ENCODE peak calls at places on chromosomes 12 and 14, in five cellular contexts. One of them, this sample, is unnamed.

GRCh38 chr12:56487448-56488040 is 417 bp downstream of the GLS2 start:
- DNase-seq in BE2C: peak
- DNase-seq in stimulated activated CD4-positive, alpha-beta T cell treated with anti-CD3 and anti-CD28 coated beads, Interleukin-2, amount 100 ng/mL, for 24 hours: peak
- DNase-seq in T-cell: no peak
- DNase-seq in RWPE1: peak
- DNase-seq in this sample: no peak

GRCh38 chr12:89216141-89216952 is 136.0 kb downstream of the DUSP6 start:
- DNase-seq in stimulated activated CD4-positive, alpha-beta T cell treated with anti-CD3 and anti-CD28 coated beads, Interleukin-2, amount 100 ng/mL, for 24 hours: no peak
- DNase-seq in T-cell: no peak
- DNase-seq in RWPE1: no peak
- DNase-seq in BE2C: no peak
- DNase-seq in this sample: no peak

GRCh38 chr12:70154960-70155589 is 88.2 kb upstream of the CNOT2 start:
- DNase-seq in stimulated activated CD4-positive, alpha-beta T cell treated with anti-CD3 and anti-CD28 coated beads, Interleukin-2, amount 100 ng/mL, for 24 hours: no peak
- DNase-seq in T-cell: no peak
- DNase-seq in BE2C: no peak
- DNase-seq in RWPE1: no peak
- DNase-seq in this sample: no peak

GRCh38 chr12:85441740-85442139 is 161.7 kb downstream of the ALX1 start:
- DNase-seq in stimulated activated CD4-positive, alpha-beta T cell treated with anti-CD3 and anti-CD28 coated beads, Interleukin-2, amount 100 ng/mL, for 24 hours: no peak
- DNase-seq in RWPE1: peak
- DNase-seq in T-cell: no peak
- DNase-seq in BE2C: no peak
- DNase-seq in this sample: no peak

GRCh38 chr14:23055621-23056256 is 1.6 kb downstream of the CDH24 start:
- DNase-seq in stimulated activated CD4-positive, alpha-beta T cell treated with anti-CD3 and anti-CD28 coated beads, Interleukin-2, amount 100 ng/mL, for 24 hours: no peak
- DNase-seq in T-cell: no peak
- DNase-seq in RWPE1: no peak
- DNase-seq in BE2C: peak
- DNase-seq in this sample: no peak

GRCh38 chr12:44369967-44370366 is 506.1 kb downstream of the NELL2 start:
- DNase-seq in RWPE1: no peak
- DNase-seq in stimulated activated CD4-positive, alpha-beta T cell treated with anti-CD3 and anti-CD28 coated beads, Interleukin-2, amount 100 ng/mL, for 24 hours: no peak
- DNase-seq in BE2C: no peak
- DNase-seq in T-cell: no peak
- DNase-seq in this sample: no peak

GRCh38 chr12:122874081-122874480 is 21.8 kb downstream of the VPS37B start:
- DNase-seq in T-cell: no peak
- DNase-seq in RWPE1: no peak
- DNase-seq in stimulated activated CD4-positive, alpha-beta T cell treated with anti-CD3 and anti-CD28 coated beads, Interleukin-2, amount 100 ng/mL, for 24 hours: peak
- DNase-seq in BE2C: no peak
- DNase-seq in this sample: no peak

GRCh38 chr14:22483863-22484593 is 105.0 kb downstream of the DAD1 start:
- DNase-seq in stimulated activated CD4-positive, alpha-beta T cell treated with anti-CD3 and anti-CD28 coated beads, Interleukin-2, amount 100 ng/mL, for 24 hours: no peak
- DNase-seq in RWPE1: no peak
- DNase-seq in T-cell: no peak
- DNase-seq in BE2C: no peak
- DNase-seq in this sample: no peak

GRCh38 chr12:108734200-108734906 is 3.0 kb upstream of the CORO1C start:
- DNase-seq in RWPE1: peak
- DNase-seq in BE2C: no peak
- DNase-seq in stimulated activated CD4-positive, alpha-beta T cell treated with anti-CD3 and anti-CD28 coated beads, Interleukin-2, amount 100 ng/mL, for 24 hours: no peak
- DNase-seq in T-cell: no peak
- DNase-seq in this sample: no peak

GRCh38 chr12:8722286-8722685 is 24.5 kb downstream of the RIMKLB start:
- DNase-seq in T-cell: no peak
- DNase-seq in stimulated activated CD4-positive, alpha-beta T cell treated with anti-CD3 and anti-CD28 coated beads, Interleukin-2, amount 100 ng/mL, for 24 hours: no peak
- DNase-seq in BE2C: no peak
- DNase-seq in RWPE1: no peak
- DNase-seq in this sample: no peak

GRCh38 chr12:27644446-27644845 is 51.8 kb upstream of the REP15 start:
- DNase-seq in stimulated activated CD4-positive, alpha-beta T cell treated with anti-CD3 and anti-CD28 coated beads, Interleukin-2, amount 100 ng/mL, for 24 hours: no peak
- DNase-seq in RWPE1: no peak
- DNase-seq in T-cell: no peak
- DNase-seq in BE2C: no peak
- DNase-seq in this sample: no peak

GRCh38 chr12:57754411-57755193 is at the start of gene MARCHF9:
- DNase-seq in T-cell: peak
- DNase-seq in RWPE1: peak
- DNase-seq in BE2C: peak
- DNase-seq in stimulated activated CD4-positive, alpha-beta T cell treated with anti-CD3 and anti-CD28 coated beads, Interleukin-2, amount 100 ng/mL, for 24 hours: peak
- DNase-seq in this sample: no peak

This sample was measured in foreskin melanocyte.